ENCODE peak calls at places on chromosomes 13 and 19, in six cellular contexts. G is H1, N is GM12878, B is SK-N-SH, W is K562, I is HepG2. K is an unnamed sample.

GRCh38 chr13:38262211-38262610 is 87.4 kb upstream of the UFM1 start:
- DNase-seq in G (no peak), N (no peak), B (no peak), W (no peak), I (no peak), K (no peak)

GRCh38 chr19:43639507-43640423 is at the start of gene CADM4:
- DNase-seq in G (no peak), N (no peak), B (peak), W (peak), I (no peak), K (peak)

GRCh38 chr13:21894703-21895699 is 224.1 kb downstream of the FGF9 start:
- DNase-seq in G (no peak), N (no peak), B (no peak), W (no peak), I (no peak), K (no peak)

GRCh38 chr13:45747071-45747470 is 45.0 kb downstream of the CBY2 start:
- DNase-seq in G (no peak), N (no peak), B (no peak), W (no peak), I (no peak), K (no peak)

GRCh38 chr13:36282818-36283432 is 14.7 kb downstream of the CCDC169 start:
- DNase-seq in G (no peak), N (no peak), B (peak), W (peak), I (peak), K (peak)

GRCh38 chr13:106182404-106182803 is 353.1 kb downstream of the EFNB2 start:
- DNase-seq in G (no peak), N (no peak), B (no peak), W (no peak), I (no peak), K (no peak)

GRCh38 chr13:34174671-34175145 is 356.8 kb downstream of the RFC3 start:
- DNase-seq in G (no peak), N (no peak), B (no peak), W (no peak), I (no peak), K (no peak)

GRCh38 chr13:46097015-46097414 is 7.8 kb downstream of the CPB2 start:
- DNase-seq in G (no peak), N (no peak), B (no peak), W (no peak), I (no peak), K (no peak)

GRCh38 chr19:49691243-49692101 is 556 bp downstream of the CPT1C start:
- DNase-seq in G (no peak), N (no peak), B (peak), W (no peak), I (no peak), K (no peak)

GRCh38 chr13:64819081-64819480 is 2411.1 kb downstream of the PCDH9 start:
- DNase-seq in G (no peak), N (no peak), B (no peak), W (no peak), I (no peak), K (peak)

GRCh38 chr13:43307921-43308433 is 284.6 kb downstream of the DNAJC15 start:
- DNase-seq in G (no peak), N (peak), B (peak), W (no peak), I (peak), K (no peak)

GRCh38 chr19:56217039-56217949 is 15.2 kb downstream of the ZSCAN5C start:
- DNase-seq in G (peak), N (no peak), B (peak), W (no peak), I (no peak), K (no peak)

GRCh38 chr13:101267656-101268055 is 148.7 kb downstream of the NALCN start:
- DNase-seq in G (no peak), N (no peak), B (no peak), W (no peak), I (no peak), K (no peak)

GRCh38 chr19:17681505-17682125 is 6.5 kb downstream of the UNC13A start:
- DNase-seq in G (no peak), N (no peak), B (no peak), W (peak), I (no peak), K (peak)

GRCh38 chr19:16435238-16435911 is 36.4 kb downstream of the EPS15L1 start:
- DNase-seq in G (no peak), N (no peak), B (no peak), W (peak), I (no peak), K (no peak)

GRCh38 chr13:42549555-42549941 is 24.4 kb upstream of the TNFSF11 start:
- DNase-seq in G (no peak), N (no peak), B (no peak), W (no peak), I (no peak), K (no peak)

GRCh38 chr13:46961719-46962118 is 64.9 kb upstream of the HTR2A start:
- DNase-seq in G (no peak), N (peak), B (no peak), W (no peak), I (no peak), K (no peak)

GRCh38 chr13:96003304-96003703 is 49.9 kb downstream of the UGGT2 start:
- DNase-seq in G (no peak), N (no peak), B (no peak), W (no peak), I (no peak), K (no peak)

GRCh38 chr13:112836940-112837339 is 132.1 kb upstream of the MCF2L start:
- DNase-seq in G (no peak), N (no peak), B (no peak), W (no peak), I (no peak), K (no peak)

GRCh38 chr13:75489502-75490263 is 7.7 kb upstream of the TBC1D4 start:
- DNase-seq in G (no peak), N (peak), B (no peak), W (no peak), I (peak), K (no peak)
- TF ChIP-seq JUND in G (no peak), N (no peak), B (no peak), W (no peak), I (no peak), K (no peak)

DNA sequence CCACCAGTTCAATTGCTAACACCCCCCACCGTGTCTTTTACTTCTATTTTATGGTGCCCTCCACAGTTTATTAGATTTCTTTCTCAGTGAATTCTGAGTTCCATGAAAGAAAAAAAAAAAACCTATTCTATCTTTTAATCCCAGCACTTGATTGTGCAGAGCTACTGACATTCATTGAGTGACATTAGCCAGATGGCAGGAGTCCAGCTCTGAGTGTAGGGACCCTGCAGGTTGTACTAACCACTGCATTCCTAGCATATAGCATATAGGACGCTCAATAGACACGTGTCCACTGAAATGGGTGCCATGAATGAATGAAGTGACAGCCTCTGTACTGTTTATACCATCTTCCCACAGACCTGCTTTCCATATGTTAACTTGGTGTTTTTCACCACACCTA is 206.3 kb downstream of the RAP2A start:
- DNase-seq in G (no peak), N (no peak), B (no peak), W (no peak), I (no peak), K (no peak)
- TF ChIP-seq JUND in G (no peak), N (no peak), B (no peak), W (no peak), I (no peak), K (no peak)

GRCh38 chr19:14674764-14675163 is at the start of gene ADGRE3:
- DNase-seq in G (no peak), N (no peak), B (no peak), W (no peak), I (no peak), K (no peak)
- TF ChIP-seq JUND in G (no peak), N (no peak), B (no peak), W (no peak), I (no peak), K (no peak)

GRCh38 chr13:111317571-111318360 is 2.7 kb upstream of the TEX29 start:
- DNase-seq in G (no peak), N (no peak), B (no peak), W (no peak), I (no peak), K (no peak)
- TF ChIP-seq JUND in G (no peak), N (no peak), B (no peak), W (no peak), I (no peak), K (no peak)

GRCh38 chr13:19606152-19606551 is 27.3 kb upstream of the MPHOSPH8 start:
- DNase-seq in G (no peak), N (no peak), B (no peak), W (no peak), I (no peak), K (no peak)

GRCh38 chr13:19605161-19605955 is 28.1 kb upstream of the MPHOSPH8 start:
- DNase-seq in G (no peak), N (no peak), B (no peak), W (no peak), I (no peak), K (no peak)

GRCh38 chr13:19604306-19604705 is 29.2 kb upstream of the MPHOSPH8 start:
- DNase-seq in G (no peak), N (no peak), B (no peak), W (no peak), I (peak), K (no peak)

GRCh38 chr13:19606737-19607136 is 26.7 kb upstream of the MPHOSPH8 start:
- DNase-seq in G (no peak), N (no peak), B (no peak), W (no peak), I (no peak), K (no peak)

DNA sequence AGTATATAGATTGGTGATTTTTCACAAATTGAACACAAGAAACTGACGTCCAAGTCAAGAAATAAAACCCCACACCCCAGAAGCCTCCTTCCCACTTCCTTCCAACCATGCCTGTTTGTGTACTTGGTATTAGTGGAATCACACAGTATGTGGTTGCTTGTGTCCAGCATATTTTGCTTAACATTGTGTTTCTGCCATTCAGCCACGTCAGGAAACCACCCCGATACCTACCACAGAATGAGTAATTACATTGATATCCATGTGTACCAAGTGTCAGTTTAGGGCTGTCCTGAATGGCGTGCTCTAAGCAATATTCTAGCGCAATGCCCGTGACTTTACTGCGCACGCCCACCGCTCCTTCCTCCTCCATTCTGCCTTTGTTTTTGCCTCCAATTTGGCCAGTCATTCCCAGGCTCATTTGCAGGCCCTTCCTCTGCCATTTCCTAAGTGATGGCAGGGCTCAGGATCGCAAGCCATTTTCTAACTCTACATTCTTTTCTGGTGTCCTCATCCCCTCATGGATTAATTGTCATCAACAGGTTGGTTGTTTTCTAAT is 25.9 kb upstream of the MPHOSPH8 start:
- DNase-seq in G (no peak), N (no peak), B (no peak), W (no peak), I (no peak), K (no peak)
- TF ChIP-seq JUND in G (no peak), N (no peak), B (no peak), W (no peak), I (no peak), K (no peak)

GRCh38 chr19:12783226-12783848 is 7.9 kb upstream of the JUNB start:
- DNase-seq in G (no peak), N (no peak), B (no peak), W (no peak), I (no peak), K (no peak)
- TF ChIP-seq JUND in G (no peak), N (no peak), B (no peak), W (no peak), I (no peak), K (no peak)

GRCh38 chr19:54665530-54665929 is 2.7 kb downstream of the LILRB4 start:
- DNase-seq in G (no peak), N (no peak), B (no peak), W (no peak), I (no peak), K (no peak)
- TF ChIP-seq JUND in G (no peak), N (no peak), B (no peak), W (no peak), I (no peak), K (no peak)

GRCh38 chr13:24683833-24684599 is 3.8 kb downstream of the ATP12A start:
- DNase-seq in G (no peak), N (no peak), B (peak), W (peak), I (peak), K (peak)
- TF ChIP-seq JUND in G (no peak), N (no peak), B (no peak), W (no peak), I (no peak), K (no peak)

GRCh38 chr13:49022472-49023144 is 46.9 kb downstream of the FNDC3A start:
- DNase-seq in G (no peak), N (no peak), B (no peak), W (no peak), I (no peak), K (no peak)
- TF ChIP-seq JUND in G (no peak), N (no peak), B (peak), W (no peak), I (no peak), K (no peak)

K was measured in T47D.